ENCODE peak calls at places on chromosomes 3 and 15, in eight cellular contexts. A is head of caudate nucleus; H is T1000; F is C1 segment of cervical spinal cord; L is AG20443; X is central memory CD4-positive, alpha-beta T cell; Y is CD8-positive, alpha-beta memory T cell; O is H9. C is an unnamed sample.

GRCh38 chr3:88742674-88743507 is 364.5 kb upstream of the EPHA3 start:
- DNase-seq in A (no peak), H (no peak), F (no peak), L (no peak), X (no peak), Y (no peak), O (no peak), C (no peak)

GRCh38 chr3:167733961-167734497 is 663 bp downstream of the PDCD10 start:
- DNase-seq in A (no peak), H (no peak), F (no peak), L (no peak), X (no peak), Y (no peak), O (no peak), C (no peak)

GRCh38 chr15:69807752-69808151 is 290.0 kb downstream of the TLE3 start:
- DNase-seq in A (no peak), H (peak), F (no peak), L (peak), X (no peak), Y (no peak), O (no peak), C (no peak)

GRCh38 chr3:44942202-44942921 is 33.6 kb downstream of the ZDHHC3 start:
- DNase-seq in A (no peak), H (no peak), F (no peak), L (peak), X (no peak), Y (no peak), O (no peak), C (no peak)

GRCh38 chr3:51621091-51621892 is 49.8 kb upstream of the TEX264 start:
- DNase-seq in A (no peak), H (no peak), F (no peak), L (peak), X (no peak), Y (no peak), O (no peak), C (no peak)

GRCh38 chr3:64502284-64502683 is 185.5 kb downstream of the ADAMTS9 start:
- DNase-seq in A (no peak), H (no peak), F (no peak), L (no peak), X (no peak), Y (no peak), O (no peak), C (no peak)

GRCh38 chr3:119497824-119498187 is 541 bp upstream of the TIMMDC1 start:
- DNase-seq in A (peak), H (no peak), F (no peak), L (peak), X (no peak), Y (no peak), O (no peak), C (peak)

GRCh38 chr3:127427169-127427655 is 139.4 kb upstream of the PRR20G start:
- DNase-seq in A (no peak), H (no peak), F (no peak), L (no peak), X (no peak), Y (no peak), O (peak), C (no peak)

GRCh38 chr15:31302778-31303433 is 23.7 kb upstream of the KLF13 start:
- DNase-seq in A (no peak), H (no peak), F (no peak), L (no peak), X (no peak), Y (no peak), O (no peak), C (peak)

GRCh38 chr15:43795997-43796396 is 3.9 kb downstream of the SERF2 start:
- DNase-seq in A (no peak), H (no peak), F (no peak), L (no peak), X (no peak), Y (no peak), O (no peak), C (no peak)

GRCh38 chr15:55868707-55869106 is 124.7 kb downstream of the NEDD4 start:
- DNase-seq in A (no peak), H (no peak), F (no peak), L (no peak), X (no peak), Y (no peak), O (no peak), C (no peak)

GRCh38 chr3:130539005-130539404 is 22.0 kb downstream of the COL6A6 start:
- DNase-seq in A (peak), H (no peak), F (peak), L (peak), X (peak), Y (no peak), O (peak), C (peak)

GRCh38 chr15:101146118-101146702 is 105.6 kb downstream of the CHSY1 start:
- DNase-seq in A (no peak), H (no peak), F (no peak), L (no peak), X (no peak), Y (no peak), O (no peak), C (no peak)

GRCh38 chr15:73935547-73935946 is 9.3 kb downstream of the LOXL1 start:
- DNase-seq in A (no peak), H (no peak), F (no peak), L (no peak), X (no peak), Y (no peak), O (no peak), C (peak)

GRCh38 chr15:78638658-78639314 is 2.2 kb downstream of the CHRNB4 start:
- DNase-seq in A (peak), H (no peak), F (peak), L (peak), X (no peak), Y (no peak), O (peak), C (peak)

GRCh38 chr3:58116161-58116955 is 94.4 kb downstream of the DNASE1L3 start:
- DNase-seq in A (no peak), H (no peak), F (no peak), L (no peak), X (peak), Y (peak), O (no peak), C (no peak)

GRCh38 chr3:111070772-111071256 is 802 bp upstream of the NECTIN3 start:
- DNase-seq in A (no peak), H (peak), F (peak), L (no peak), X (peak), Y (peak), O (no peak), C (no peak)

GRCh38 chr15:45522931-45523331 is 376 bp upstream of the SLC30A4 start:
- DNase-seq in A (no peak), H (no peak), F (no peak), L (no peak), X (no peak), Y (no peak), O (peak), C (peak)

GRCh38 chr3:45896956-45897355 is 10.6 kb downstream of the CCR9 start:
- DNase-seq in A (no peak), H (no peak), F (no peak), L (no peak), X (no peak), Y (no peak), O (no peak), C (no peak)

GRCh38 chr15:25238126-25238525 is 200.7 kb downstream of the UBE3A start:
- DNase-seq in A (no peak), H (no peak), F (no peak), L (no peak), X (no peak), Y (no peak), O (no peak), C (no peak)